ENCODE peak calls at places on chromosome 15, in eight cellular contexts. One of them, this sample, is unnamed.

GRCh38 chr15:64586974-64587373 is 126.6 kb downstream of the ZNF609 start:
- DNase-seq in non-pigmented ciliary epithelial cell: no peak
- DNase-seq in RWPE1: no peak
- DNase-seq in RCC 7860: no peak
- DNase-seq in neuronal stem cell: no peak
- DNase-seq in SK-N-SH: no peak
- DNase-seq in activated CD4-positive, alpha-beta T cell treated with anti-CD3 and anti-CD28 coated beads, Interleukin-2, amount 50 U/mL, for 24 hours: no peak
- DNase-seq in vagina: no peak
- DNase-seq in this sample: no peak

GRCh38 chr15:61033938-61034792 is 194.9 kb downstream of the RORA start:
- DNase-seq in non-pigmented ciliary epithelial cell: no peak
- DNase-seq in SK-N-SH: no peak
- DNase-seq in neuronal stem cell: no peak
- DNase-seq in RCC 7860: no peak
- DNase-seq in vagina: no peak
- DNase-seq in activated CD4-positive, alpha-beta T cell treated with anti-CD3 and anti-CD28 coated beads, Interleukin-2, amount 50 U/mL, for 24 hours: no peak
- DNase-seq in RWPE1: no peak
- DNase-seq in this sample: no peak

GRCh38 chr15:98523912-98524255 is 124.5 kb upstream of the IGF1R start:
- DNase-seq in neuronal stem cell: no peak
- DNase-seq in RCC 7860: no peak
- DNase-seq in activated CD4-positive, alpha-beta T cell treated with anti-CD3 and anti-CD28 coated beads, Interleukin-2, amount 50 U/mL, for 24 hours: no peak
- DNase-seq in SK-N-SH: no peak
- DNase-seq in vagina: no peak
- DNase-seq in non-pigmented ciliary epithelial cell: no peak
- DNase-seq in RWPE1: no peak
- DNase-seq in this sample: no peak

GRCh38 chr15:65067645-65068416 is at the start of gene RASL12:
- DNase-seq in non-pigmented ciliary epithelial cell: no peak
- DNase-seq in SK-N-SH: peak
- DNase-seq in vagina: no peak
- DNase-seq in neuronal stem cell: no peak
- DNase-seq in RCC 7860: no peak
- DNase-seq in activated CD4-positive, alpha-beta T cell treated with anti-CD3 and anti-CD28 coated beads, Interleukin-2, amount 50 U/mL, for 24 hours: no peak
- DNase-seq in RWPE1: no peak
- DNase-seq in this sample: no peak

GRCh38 chr15:27499191-27499590 is 528.2 kb downstream of the GABRG3 start:
- DNase-seq in vagina: no peak
- DNase-seq in activated CD4-positive, alpha-beta T cell treated with anti-CD3 and anti-CD28 coated beads, Interleukin-2, amount 50 U/mL, for 24 hours: no peak
- DNase-seq in RWPE1: no peak
- DNase-seq in RCC 7860: no peak
- DNase-seq in SK-N-SH: no peak
- DNase-seq in neuronal stem cell: no peak
- DNase-seq in non-pigmented ciliary epithelial cell: no peak
- DNase-seq in this sample: no peak

GRCh38 chr15:69154684-69155083 is 5.8 kb upstream of the GLCE start:
- DNase-seq in vagina: no peak
- DNase-seq in neuronal stem cell: no peak
- DNase-seq in SK-N-SH: no peak
- DNase-seq in RCC 7860: peak
- DNase-seq in non-pigmented ciliary epithelial cell: peak
- DNase-seq in activated CD4-positive, alpha-beta T cell treated with anti-CD3 and anti-CD28 coated beads, Interleukin-2, amount 50 U/mL, for 24 hours: no peak
- DNase-seq in RWPE1: peak
- DNase-seq in this sample: no peak

GRCh38 chr15:74240002-74240568 is 4.0 kb downstream of the CCDC33 start:
- DNase-seq in vagina: no peak
- DNase-seq in activated CD4-positive, alpha-beta T cell treated with anti-CD3 and anti-CD28 coated beads, Interleukin-2, amount 50 U/mL, for 24 hours: no peak
- DNase-seq in neuronal stem cell: no peak
- DNase-seq in non-pigmented ciliary epithelial cell: no peak
- DNase-seq in RCC 7860: peak
- DNase-seq in RWPE1: peak
- DNase-seq in SK-N-SH: peak
- DNase-seq in this sample: peak

GRCh38 chr15:84625125-84625524 is 24.3 kb downstream of the ZSCAN2 start:
- DNase-seq in activated CD4-positive, alpha-beta T cell treated with anti-CD3 and anti-CD28 coated beads, Interleukin-2, amount 50 U/mL, for 24 hours: no peak
- DNase-seq in vagina: no peak
- DNase-seq in RWPE1: no peak
- DNase-seq in SK-N-SH: no peak
- DNase-seq in neuronal stem cell: no peak
- DNase-seq in non-pigmented ciliary epithelial cell: no peak
- DNase-seq in RCC 7860: no peak
- DNase-seq in this sample: no peak

GRCh38 chr15:31303434-31304073 is 23.1 kb upstream of the KLF13 start:
- DNase-seq in SK-N-SH: no peak
- DNase-seq in non-pigmented ciliary epithelial cell: no peak
- DNase-seq in activated CD4-positive, alpha-beta T cell treated with anti-CD3 and anti-CD28 coated beads, Interleukin-2, amount 50 U/mL, for 24 hours: no peak
- DNase-seq in vagina: no peak
- DNase-seq in RWPE1: peak
- DNase-seq in neuronal stem cell: no peak
- DNase-seq in RCC 7860: no peak
- DNase-seq in this sample: no peak

GRCh38 chr15:48109856-48110531 is 10.8 kb upstream of the SLC24A5 start:
- DNase-seq in RWPE1: no peak
- DNase-seq in non-pigmented ciliary epithelial cell: no peak
- DNase-seq in vagina: no peak
- DNase-seq in SK-N-SH: no peak
- DNase-seq in activated CD4-positive, alpha-beta T cell treated with anti-CD3 and anti-CD28 coated beads, Interleukin-2, amount 50 U/mL, for 24 hours: no peak
- DNase-seq in RCC 7860: no peak
- DNase-seq in neuronal stem cell: no peak
- DNase-seq in this sample: no peak

GRCh38 chr15:40925863-40926658 is 3.1 kb upstream of the DLL4 start:
- DNase-seq in neuronal stem cell: no peak
- DNase-seq in RWPE1: no peak
- DNase-seq in SK-N-SH: peak
- DNase-seq in RCC 7860: no peak
- DNase-seq in vagina: no peak
- DNase-seq in non-pigmented ciliary epithelial cell: no peak
- DNase-seq in activated CD4-positive, alpha-beta T cell treated with anti-CD3 and anti-CD28 coated beads, Interleukin-2, amount 50 U/mL, for 24 hours: no peak
- DNase-seq in this sample: no peak

GRCh38 chr15:50017522-50017921 is 101.5 kb downstream of the ATP8B4 start:
- DNase-seq in RCC 7860: no peak
- DNase-seq in SK-N-SH: no peak
- DNase-seq in vagina: no peak
- DNase-seq in RWPE1: no peak
- DNase-seq in activated CD4-positive, alpha-beta T cell treated with anti-CD3 and anti-CD28 coated beads, Interleukin-2, amount 50 U/mL, for 24 hours: no peak
- DNase-seq in non-pigmented ciliary epithelial cell: no peak
- DNase-seq in neuronal stem cell: no peak
- DNase-seq in this sample: no peak

GRCh38 chr15:56732881-56733130 is 503 bp downstream of the ZNF280D start:
- DNase-seq in RCC 7860: no peak
- DNase-seq in neuronal stem cell: no peak
- DNase-seq in activated CD4-positive, alpha-beta T cell treated with anti-CD3 and anti-CD28 coated beads, Interleukin-2, amount 50 U/mL, for 24 hours: no peak
- DNase-seq in non-pigmented ciliary epithelial cell: no peak
- DNase-seq in vagina: no peak
- DNase-seq in RWPE1: no peak
- DNase-seq in SK-N-SH: no peak
- DNase-seq in this sample: no peak

GRCh38 chr15:59296181-59296617 is 76.5 kb downstream of the MYO1E start:
- DNase-seq in non-pigmented ciliary epithelial cell: peak
- DNase-seq in RWPE1: no peak
- DNase-seq in SK-N-SH: no peak
- DNase-seq in RCC 7860: peak
- DNase-seq in vagina: no peak
- DNase-seq in activated CD4-positive, alpha-beta T cell treated with anti-CD3 and anti-CD28 coated beads, Interleukin-2, amount 50 U/mL, for 24 hours: no peak
- DNase-seq in neuronal stem cell: no peak
- DNase-seq in this sample: no peak

GRCh38 chr15:62799919-62800318 is 242.6 kb upstream of the TPM1 start:
- DNase-seq in vagina: no peak
- DNase-seq in neuronal stem cell: no peak
- DNase-seq in activated CD4-positive, alpha-beta T cell treated with anti-CD3 and anti-CD28 coated beads, Interleukin-2, amount 50 U/mL, for 24 hours: no peak
- DNase-seq in RWPE1: no peak
- DNase-seq in SK-N-SH: no peak
- DNase-seq in RCC 7860: no peak
- DNase-seq in non-pigmented ciliary epithelial cell: no peak
- DNase-seq in this sample: no peak

GRCh38 chr15:45715528-45715927 is 80.7 kb downstream of the SQOR start:
- DNase-seq in RWPE1: no peak
- DNase-seq in activated CD4-positive, alpha-beta T cell treated with anti-CD3 and anti-CD28 coated beads, Interleukin-2, amount 50 U/mL, for 24 hours: no peak
- DNase-seq in RCC 7860: no peak
- DNase-seq in vagina: no peak
- DNase-seq in non-pigmented ciliary epithelial cell: no peak
- DNase-seq in SK-N-SH: no peak
- DNase-seq in neuronal stem cell: no peak
- DNase-seq in this sample: no peak

GRCh38 chr15:51006336-51006985 is 88.2 kb downstream of the TNFAIP8L3 start:
- DNase-seq in non-pigmented ciliary epithelial cell: no peak
- DNase-seq in vagina: no peak
- DNase-seq in activated CD4-positive, alpha-beta T cell treated with anti-CD3 and anti-CD28 coated beads, Interleukin-2, amount 50 U/mL, for 24 hours: no peak
- DNase-seq in SK-N-SH: no peak
- DNase-seq in neuronal stem cell: no peak
- DNase-seq in RWPE1: no peak
- DNase-seq in RCC 7860: no peak
- DNase-seq in this sample: no peak

GRCh38 chr15:41955807-41956525 is 16.4 kb downstream of the EHD4 start:
- DNase-seq in RCC 7860: no peak
- DNase-seq in SK-N-SH: no peak
- DNase-seq in activated CD4-positive, alpha-beta T cell treated with anti-CD3 and anti-CD28 coated beads, Interleukin-2, amount 50 U/mL, for 24 hours: no peak
- DNase-seq in vagina: no peak
- DNase-seq in neuronal stem cell: no peak
- DNase-seq in RWPE1: no peak
- DNase-seq in non-pigmented ciliary epithelial cell: no peak
- DNase-seq in this sample: no peak

GRCh38 chr15:69505906-69506305 is 53.3 kb downstream of the RPLP1 start:
- DNase-seq in SK-N-SH: no peak
- DNase-seq in activated CD4-positive, alpha-beta T cell treated with anti-CD3 and anti-CD28 coated beads, Interleukin-2, amount 50 U/mL, for 24 hours: no peak
- DNase-seq in vagina: peak
- DNase-seq in neuronal stem cell: no peak
- DNase-seq in non-pigmented ciliary epithelial cell: no peak
- DNase-seq in RWPE1: no peak
- DNase-seq in RCC 7860: no peak
- DNase-seq in this sample: no peak

GRCh38 chr15:80773122-80773551 is 6.0 kb upstream of the CEMIP start:
- DNase-seq in non-pigmented ciliary epithelial cell: peak
- DNase-seq in RWPE1: no peak
- DNase-seq in SK-N-SH: no peak
- DNase-seq in RCC 7860: no peak
- DNase-seq in activated CD4-positive, alpha-beta T cell treated with anti-CD3 and anti-CD28 coated beads, Interleukin-2, amount 50 U/mL, for 24 hours: no peak
- DNase-seq in vagina: no peak
- DNase-seq in neuronal stem cell: no peak
- DNase-seq in this sample: no peak

GRCh38 chr15:86772369-86773059 is 692.8 kb downstream of the AGBL1 start:
- DNase-seq in activated CD4-positive, alpha-beta T cell treated with anti-CD3 and anti-CD28 coated beads, Interleukin-2, amount 50 U/mL, for 24 hours: no peak
- DNase-seq in non-pigmented ciliary epithelial cell: no peak
- DNase-seq in RCC 7860: no peak
- DNase-seq in SK-N-SH: no peak
- DNase-seq in RWPE1: no peak
- DNase-seq in vagina: no peak
- DNase-seq in neuronal stem cell: no peak
- DNase-seq in this sample: no peak

GRCh38 chr15:56042982-56043980 is 49.9 kb upstream of the NEDD4 start:
- DNase-seq in neuronal stem cell: no peak
- DNase-seq in non-pigmented ciliary epithelial cell: no peak
- DNase-seq in SK-N-SH: no peak
- DNase-seq in RCC 7860: no peak
- DNase-seq in RWPE1: no peak
- DNase-seq in vagina: no peak
- DNase-seq in activated CD4-positive, alpha-beta T cell treated with anti-CD3 and anti-CD28 coated beads, Interleukin-2, amount 50 U/mL, for 24 hours: no peak
- DNase-seq in this sample: no peak

GRCh38 chr15:82021992-82022391 is 23.8 kb downstream of the MEX3B start:
- DNase-seq in activated CD4-positive, alpha-beta T cell treated with anti-CD3 and anti-CD28 coated beads, Interleukin-2, amount 50 U/mL, for 24 hours: no peak
- DNase-seq in RCC 7860: no peak
- DNase-seq in SK-N-SH: peak
- DNase-seq in RWPE1: peak
- DNase-seq in non-pigmented ciliary epithelial cell: peak
- DNase-seq in vagina: no peak
- DNase-seq in neuronal stem cell: no peak
- DNase-seq in this sample: no peak

GRCh38 chr15:60901647-60902046 is 327.5 kb downstream of the RORA start:
- DNase-seq in non-pigmented ciliary epithelial cell: no peak
- DNase-seq in vagina: no peak
- DNase-seq in RCC 7860: no peak
- DNase-seq in SK-N-SH: no peak
- DNase-seq in activated CD4-positive, alpha-beta T cell treated with anti-CD3 and anti-CD28 coated beads, Interleukin-2, amount 50 U/mL, for 24 hours: no peak
- DNase-seq in RWPE1: no peak
- DNase-seq in neuronal stem cell: no peak
- DNase-seq in this sample: no peak

GRCh38 chr15:79918278-79918677 is 21.5 kb upstream of the MTHFS start:
- DNase-seq in neuronal stem cell: no peak
- DNase-seq in RWPE1: no peak
- DNase-seq in vagina: no peak
- DNase-seq in SK-N-SH: no peak
- DNase-seq in non-pigmented ciliary epithelial cell: no peak
- DNase-seq in RCC 7860: no peak
- DNase-seq in activated CD4-positive, alpha-beta T cell treated with anti-CD3 and anti-CD28 coated beads, Interleukin-2, amount 50 U/mL, for 24 hours: no peak
- DNase-seq in this sample: no peak

GRCh38 chr15:89740137-89740536 is 10.9 kb downstream of the MESP1 start:
- DNase-seq in non-pigmented ciliary epithelial cell: peak
- DNase-seq in RWPE1: peak
- DNase-seq in RCC 7860: peak
- DNase-seq in activated CD4-positive, alpha-beta T cell treated with anti-CD3 and anti-CD28 coated beads, Interleukin-2, amount 50 U/mL, for 24 hours: peak
- DNase-seq in vagina: no peak
- DNase-seq in SK-N-SH: peak
- DNase-seq in neuronal stem cell: peak
- DNase-seq in this sample: peak

GRCh38 chr15:67832965-67833503 is 6.8 kb downstream of the RNU6-1 start:
- DNase-seq in vagina: no peak
- DNase-seq in RWPE1: no peak
- DNase-seq in activated CD4-positive, alpha-beta T cell treated with anti-CD3 and anti-CD28 coated beads, Interleukin-2, amount 50 U/mL, for 24 hours: no peak
- DNase-seq in RCC 7860: no peak
- DNase-seq in SK-N-SH: peak
- DNase-seq in non-pigmented ciliary epithelial cell: no peak
- DNase-seq in neuronal stem cell: no peak
- DNase-seq in this sample: no peak

GRCh38 chr15:68789921-68790575 is 30.6 kb downstream of the ANP32A start:
- DNase-seq in SK-N-SH: peak
- DNase-seq in RCC 7860: no peak
- DNase-seq in non-pigmented ciliary epithelial cell: no peak
- DNase-seq in activated CD4-positive, alpha-beta T cell treated with anti-CD3 and anti-CD28 coated beads, Interleukin-2, amount 50 U/mL, for 24 hours: no peak
- DNase-seq in vagina: no peak
- DNase-seq in neuronal stem cell: no peak
- DNase-seq in RWPE1: no peak
- DNase-seq in this sample: no peak

This sample was measured in 8988T.